ENCODE peak calls at places on chromosomes 1 and 21, in nine cellular contexts. One of them, this sample, is unnamed.

GRCh38 chr1:24702511-24703293 is 42.5 kb upstream of the CLIC4 start:
- DNase-seq in tibial nerve: no peak
- DNase-seq in stomach: no peak
- DNase-seq in OCI-LY7: no peak
- DNase-seq in fibroblast of villous mesenchyme: peak
- DNase-seq in colonic mucosa: no peak
- DNase-seq in PC-3: peak
- DNase-seq in right atrium auricular region: no peak
- DNase-seq in heart left ventricle: peak
- DNase-seq in this sample: no peak

GRCh38 chr21:42558846-42559245 is 45.2 kb downstream of the SLC37A1 start:
- DNase-seq in tibial nerve: no peak
- DNase-seq in stomach: no peak
- DNase-seq in OCI-LY7: no peak
- DNase-seq in fibroblast of villous mesenchyme: no peak
- DNase-seq in colonic mucosa: no peak
- DNase-seq in PC-3: no peak
- DNase-seq in right atrium auricular region: no peak
- DNase-seq in heart left ventricle: peak
- DNase-seq in this sample: no peak

GRCh38 chr1:2588661-2589330 is 2.2 kb downstream of the PRXL2B start:
- DNase-seq in tibial nerve: no peak
- DNase-seq in stomach: no peak
- DNase-seq in OCI-LY7: no peak
- DNase-seq in fibroblast of villous mesenchyme: no peak
- DNase-seq in colonic mucosa: no peak
- DNase-seq in PC-3: no peak
- DNase-seq in right atrium auricular region: no peak
- DNase-seq in heart left ventricle: peak
- DNase-seq in this sample: no peak

GRCh38 chr21:36385909-36386642 is 884 bp downstream of the CHAF1B start:
- DNase-seq in tibial nerve: no peak
- DNase-seq in stomach: no peak
- DNase-seq in OCI-LY7: no peak
- DNase-seq in fibroblast of villous mesenchyme: no peak
- DNase-seq in colonic mucosa: no peak
- DNase-seq in PC-3: peak
- DNase-seq in right atrium auricular region: no peak
- DNase-seq in heart left ventricle: no peak
- DNase-seq in this sample: no peak

GRCh38 chr1:205994342-205994741 is 8.9 kb downstream of the RAB7B start:
- DNase-seq in tibial nerve: peak
- DNase-seq in stomach: no peak
- DNase-seq in OCI-LY7: no peak
- DNase-seq in fibroblast of villous mesenchyme: no peak
- DNase-seq in colonic mucosa: no peak
- DNase-seq in PC-3: no peak
- DNase-seq in right atrium auricular region: no peak
- DNase-seq in heart left ventricle: no peak
- DNase-seq in this sample: no peak

GRCh38 chr1:154430903-154431302 is 25.8 kb downstream of the IL6R start:
- DNase-seq in tibial nerve: no peak
- DNase-seq in stomach: no peak
- DNase-seq in OCI-LY7: no peak
- DNase-seq in fibroblast of villous mesenchyme: no peak
- DNase-seq in colonic mucosa: no peak
- DNase-seq in PC-3: no peak
- DNase-seq in right atrium auricular region: no peak
- DNase-seq in heart left ventricle: no peak
- DNase-seq in this sample: no peak

GRCh38 chr1:160858127-160858909 is 4.4 kb downstream of the CD244 start:
- DNase-seq in tibial nerve: no peak
- DNase-seq in stomach: peak
- DNase-seq in OCI-LY7: no peak
- DNase-seq in fibroblast of villous mesenchyme: no peak
- DNase-seq in colonic mucosa: peak
- DNase-seq in PC-3: no peak
- DNase-seq in right atrium auricular region: no peak
- DNase-seq in heart left ventricle: no peak
- DNase-seq in this sample: no peak

GRCh38 chr1:210302501-210302900 is 26.2 kb upstream of the HHAT start:
- DNase-seq in tibial nerve: no peak
- DNase-seq in stomach: no peak
- DNase-seq in OCI-LY7: no peak
- DNase-seq in fibroblast of villous mesenchyme: no peak
- DNase-seq in colonic mucosa: no peak
- DNase-seq in PC-3: no peak
- DNase-seq in right atrium auricular region: peak
- DNase-seq in heart left ventricle: no peak
- DNase-seq in this sample: no peak

GRCh38 chr1:23080885-23081284 is 61.6 kb downstream of the KDM1A start:
- DNase-seq in tibial nerve: no peak
- DNase-seq in stomach: no peak
- DNase-seq in OCI-LY7: no peak
- DNase-seq in fibroblast of villous mesenchyme: no peak
- DNase-seq in colonic mucosa: no peak
- DNase-seq in PC-3: no peak
- DNase-seq in right atrium auricular region: no peak
- DNase-seq in heart left ventricle: no peak
- DNase-seq in this sample: no peak

GRCh38 chr1:23079025-23079424 is 59.8 kb downstream of the KDM1A start:
- DNase-seq in tibial nerve: no peak
- DNase-seq in stomach: no peak
- DNase-seq in OCI-LY7: no peak
- DNase-seq in fibroblast of villous mesenchyme: peak
- DNase-seq in colonic mucosa: no peak
- DNase-seq in PC-3: peak
- DNase-seq in right atrium auricular region: no peak
- DNase-seq in heart left ventricle: no peak
- DNase-seq in this sample: no peak

GRCh38 chr1:23084880-23085279 is 65.6 kb downstream of the KDM1A start:
- DNase-seq in tibial nerve: no peak
- DNase-seq in stomach: no peak
- DNase-seq in OCI-LY7: no peak
- DNase-seq in fibroblast of villous mesenchyme: no peak
- DNase-seq in colonic mucosa: no peak
- DNase-seq in PC-3: no peak
- DNase-seq in right atrium auricular region: no peak
- DNase-seq in heart left ventricle: no peak
- DNase-seq in this sample: no peak

GRCh38 chr1:23083714-23084480 is 64.6 kb downstream of the KDM1A start:
- DNase-seq in tibial nerve: no peak
- DNase-seq in stomach: no peak
- DNase-seq in OCI-LY7: no peak
- DNase-seq in fibroblast of villous mesenchyme: peak
- DNase-seq in colonic mucosa: no peak
- DNase-seq in PC-3: no peak
- DNase-seq in right atrium auricular region: peak
- DNase-seq in heart left ventricle: no peak
- DNase-seq in this sample: no peak

GRCh38 chr1:23081376-23081775 is 62.1 kb downstream of the KDM1A start:
- DNase-seq in tibial nerve: no peak
- DNase-seq in stomach: no peak
- DNase-seq in OCI-LY7: peak
- DNase-seq in fibroblast of villous mesenchyme: no peak
- DNase-seq in colonic mucosa: no peak
- DNase-seq in PC-3: peak
- DNase-seq in right atrium auricular region: no peak
- DNase-seq in heart left ventricle: no peak
- DNase-seq in this sample: no peak
- TF ChIP-seq CTCF in tibial nerve: no peak
- TF ChIP-seq CTCF in stomach: no peak
- TF ChIP-seq CTCF in OCI-LY7: peak
- TF ChIP-seq CTCF in fibroblast of villous mesenchyme: peak
- TF ChIP-seq CTCF in colonic mucosa: no peak
- TF ChIP-seq CTCF in PC-3: peak
- TF ChIP-seq CTCF in right atrium auricular region: no peak
- TF ChIP-seq CTCF in heart left ventricle: peak
- TF ChIP-seq CTCF in this sample: no peak

DNA sequence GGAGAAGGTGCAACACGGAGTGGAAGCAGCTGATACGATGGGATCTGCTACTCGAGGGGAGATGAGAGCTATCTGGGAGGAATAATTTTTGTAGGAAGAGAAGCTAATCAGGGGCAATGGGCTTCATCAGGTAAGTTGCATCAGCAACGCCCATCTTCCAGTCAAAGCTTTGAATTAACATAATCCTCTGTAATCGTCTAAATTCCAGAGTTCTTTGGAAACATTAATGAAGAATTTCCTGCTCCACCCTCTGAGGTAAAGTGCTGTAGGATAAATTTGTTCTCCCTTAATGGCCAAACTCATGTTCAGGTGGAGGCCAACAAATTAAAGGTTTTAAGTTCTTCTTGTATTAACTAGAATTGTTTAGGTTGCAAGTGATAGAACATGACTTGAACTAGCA is 94.0 kb upstream of the KAZN start:
- DNase-seq in tibial nerve: no peak
- DNase-seq in stomach: no peak
- DNase-seq in OCI-LY7: no peak
- DNase-seq in fibroblast of villous mesenchyme: no peak
- DNase-seq in colonic mucosa: no peak
- DNase-seq in PC-3: no peak
- DNase-seq in right atrium auricular region: no peak
- DNase-seq in heart left ventricle: no peak
- DNase-seq in this sample: no peak
- TF ChIP-seq CTCF in tibial nerve: no peak
- TF ChIP-seq CTCF in stomach: no peak
- TF ChIP-seq CTCF in OCI-LY7: no peak
- TF ChIP-seq CTCF in fibroblast of villous mesenchyme: no peak
- TF ChIP-seq CTCF in colonic mucosa: no peak
- TF ChIP-seq CTCF in PC-3: no peak
- TF ChIP-seq CTCF in right atrium auricular region: no peak
- TF ChIP-seq CTCF in heart left ventricle: no peak
- TF ChIP-seq CTCF in this sample: no peak

GRCh38 chr1:14541348-14541747 is 57.1 kb upstream of the KAZN start:
- DNase-seq in tibial nerve: no peak
- DNase-seq in stomach: no peak
- DNase-seq in OCI-LY7: no peak
- DNase-seq in fibroblast of villous mesenchyme: no peak
- DNase-seq in colonic mucosa: no peak
- DNase-seq in PC-3: no peak
- DNase-seq in right atrium auricular region: no peak
- DNase-seq in heart left ventricle: no peak
- DNase-seq in this sample: no peak

GRCh38 chr1:14539309-14539708 is 59.2 kb upstream of the KAZN start:
- DNase-seq in tibial nerve: no peak
- DNase-seq in stomach: no peak
- DNase-seq in OCI-LY7: no peak
- DNase-seq in fibroblast of villous mesenchyme: no peak
- DNase-seq in colonic mucosa: no peak
- DNase-seq in PC-3: no peak
- DNase-seq in right atrium auricular region: no peak
- DNase-seq in heart left ventricle: no peak
- DNase-seq in this sample: no peak

GRCh38 chr1:14535619-14536355 is 62.7 kb upstream of the KAZN start:
- DNase-seq in tibial nerve: no peak
- DNase-seq in stomach: no peak
- DNase-seq in OCI-LY7: no peak
- DNase-seq in fibroblast of villous mesenchyme: no peak
- DNase-seq in colonic mucosa: no peak
- DNase-seq in PC-3: no peak
- DNase-seq in right atrium auricular region: no peak
- DNase-seq in heart left ventricle: no peak
- DNase-seq in this sample: no peak

GRCh38 chr1:14539953-14540563 is 58.4 kb upstream of the KAZN start:
- DNase-seq in tibial nerve: no peak
- DNase-seq in stomach: no peak
- DNase-seq in OCI-LY7: peak
- DNase-seq in fibroblast of villous mesenchyme: no peak
- DNase-seq in colonic mucosa: no peak
- DNase-seq in PC-3: no peak
- DNase-seq in right atrium auricular region: no peak
- DNase-seq in heart left ventricle: no peak
- DNase-seq in this sample: no peak

GRCh38 chr1:14538335-14538734 is 60.1 kb upstream of the KAZN start:
- DNase-seq in tibial nerve: no peak
- DNase-seq in stomach: no peak
- DNase-seq in OCI-LY7: no peak
- DNase-seq in fibroblast of villous mesenchyme: no peak
- DNase-seq in colonic mucosa: no peak
- DNase-seq in PC-3: peak
- DNase-seq in right atrium auricular region: no peak
- DNase-seq in heart left ventricle: no peak
- DNase-seq in this sample: no peak
- TF ChIP-seq CTCF in tibial nerve: no peak
- TF ChIP-seq CTCF in stomach: no peak
- TF ChIP-seq CTCF in OCI-LY7: peak
- TF ChIP-seq CTCF in fibroblast of villous mesenchyme: peak
- TF ChIP-seq CTCF in colonic mucosa: no peak
- TF ChIP-seq CTCF in PC-3: peak
- TF ChIP-seq CTCF in right atrium auricular region: no peak
- TF ChIP-seq CTCF in heart left ventricle: no peak
- TF ChIP-seq CTCF in this sample: no peak

GRCh38 chr1:27113861-27114260 is 41.1 kb downstream of the SLC9A1 start:
- DNase-seq in tibial nerve: no peak
- DNase-seq in stomach: no peak
- DNase-seq in OCI-LY7: no peak
- DNase-seq in fibroblast of villous mesenchyme: no peak
- DNase-seq in colonic mucosa: no peak
- DNase-seq in PC-3: no peak
- DNase-seq in right atrium auricular region: no peak
- DNase-seq in heart left ventricle: no peak
- DNase-seq in this sample: no peak

GRCh38 chr1:27108588-27108987 is 46.3 kb downstream of the SLC9A1 start:
- DNase-seq in tibial nerve: no peak
- DNase-seq in stomach: no peak
- DNase-seq in OCI-LY7: no peak
- DNase-seq in fibroblast of villous mesenchyme: no peak
- DNase-seq in colonic mucosa: no peak
- DNase-seq in PC-3: no peak
- DNase-seq in right atrium auricular region: no peak
- DNase-seq in heart left ventricle: no peak
- DNase-seq in this sample: no peak

GRCh38 chr1:27109103-27109822 is 45.7 kb downstream of the SLC9A1 start:
- DNase-seq in tibial nerve: no peak
- DNase-seq in stomach: peak
- DNase-seq in OCI-LY7: peak
- DNase-seq in fibroblast of villous mesenchyme: no peak
- DNase-seq in colonic mucosa: peak
- DNase-seq in PC-3: peak
- DNase-seq in right atrium auricular region: no peak
- DNase-seq in heart left ventricle: no peak
- DNase-seq in this sample: no peak

GRCh38 chr1:27114522-27114921 is 40.4 kb downstream of the SLC9A1 start:
- DNase-seq in tibial nerve: no peak
- DNase-seq in stomach: no peak
- DNase-seq in OCI-LY7: no peak
- DNase-seq in fibroblast of villous mesenchyme: no peak
- DNase-seq in colonic mucosa: no peak
- DNase-seq in PC-3: no peak
- DNase-seq in right atrium auricular region: no peak
- DNase-seq in heart left ventricle: no peak
- DNase-seq in this sample: no peak

DNA sequence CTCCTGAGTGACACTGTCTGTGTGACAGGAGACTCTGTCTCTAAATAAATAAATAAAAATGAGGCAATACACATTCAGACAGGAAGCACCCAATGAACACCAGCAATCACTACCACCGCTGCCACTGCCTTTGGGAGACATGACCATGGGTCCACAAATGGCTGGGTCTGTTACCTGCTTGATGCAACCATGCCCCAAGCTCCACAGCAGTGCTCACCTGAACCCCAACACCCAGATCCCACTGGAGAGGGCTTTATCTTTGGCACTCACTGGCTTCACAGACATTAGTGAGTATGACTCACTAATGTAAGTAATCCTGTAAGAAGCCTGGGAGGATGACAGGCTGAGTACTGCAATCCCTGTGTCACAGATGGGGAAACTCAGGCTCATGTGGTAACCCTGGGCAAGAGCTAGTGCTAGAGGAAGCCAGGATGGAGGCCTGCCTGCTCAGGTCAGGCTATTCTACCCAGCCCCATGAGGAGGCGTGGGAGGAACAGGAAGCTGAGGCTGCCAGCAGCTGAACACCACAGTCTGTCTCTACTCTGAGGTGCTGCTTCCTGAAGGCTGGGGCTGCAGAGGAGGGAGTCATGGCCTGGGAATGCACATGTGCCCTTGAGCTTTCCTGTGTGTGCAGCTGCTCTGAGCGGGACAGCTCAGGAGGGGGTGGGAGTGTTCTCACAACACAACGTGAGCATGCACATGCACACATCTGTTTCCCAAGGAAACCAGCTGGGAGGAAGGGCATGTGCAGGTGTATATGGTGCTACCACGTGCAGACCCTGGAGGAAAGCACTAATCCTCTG is 43.0 kb downstream of the SLC9A1 start:
- DNase-seq in tibial nerve: peak
- DNase-seq in stomach: peak
- DNase-seq in OCI-LY7: peak
- DNase-seq in fibroblast of villous mesenchyme: peak
- DNase-seq in colonic mucosa: peak
- DNase-seq in PC-3: peak
- DNase-seq in right atrium auricular region: peak
- DNase-seq in heart left ventricle: peak
- DNase-seq in this sample: peak
- TF ChIP-seq CTCF in tibial nerve: peak
- TF ChIP-seq CTCF in stomach: no peak
- TF ChIP-seq CTCF in OCI-LY7: peak
- TF ChIP-seq CTCF in fibroblast of villous mesenchyme: peak
- TF ChIP-seq CTCF in colonic mucosa: peak
- TF ChIP-seq CTCF in PC-3: peak
- TF ChIP-seq CTCF in right atrium auricular region: no peak
- TF ChIP-seq CTCF in heart left ventricle: no peak
- TF ChIP-seq CTCF in this sample: peak

This sample was measured in GM10248.